ENCODE peak calls at places on chromosomes 7 and 10, in seven cellular contexts. K, D, G, V, O, J and R are unnamed samples.

GRCh38 chr7:91266931-91267557 is 2.8 kb downstream of the FZD1 start:
- DNase-seq in D (no peak), O (no peak), V (no peak), G (no peak), K (no peak), J (no peak), R (no peak)

GRCh38 chr7:137943132-137943551 is 58.7 kb downstream of the CREB3L2 start:
- DNase-seq in V (peak; percentile 79), D (no peak), G (no peak), K (no peak), O (peak; percentile 76), J (no peak), R (peak; percentile 69)

GRCh38 chr10:11609492-11610093 is 1.9 kb downstream of the USP6NL start:
- DNase-seq in K (no peak), V (no peak), O (no peak), J (no peak), D (no peak), G (no peak), R (no peak)

GRCh38 chr10:95519132-95519487 is 42.1 kb downstream of the SORBS1 start:
- DNase-seq in G (no peak), K (no peak), O (no peak), J (no peak), D (no peak), V (no peak), R (no peak)

GRCh38 chr10:79275431-79275851 is 71.8 kb upstream of the PPIF start:
- DNase-seq in D (no peak), K (no peak), V (no peak), J (no peak), G (no peak), O (peak; percentile 83), R (peak; percentile 64)

GRCh38 chr10:125482637-125483036 is 200.3 kb downstream of the TEX36 start:
- DNase-seq in V (no peak), K (no peak), O (no peak), J (no peak), D (no peak), G (no peak), R (no peak)

GRCh38 chr10:75146780-75147179 is 35.3 kb downstream of the SAMD8 start:
- DNase-seq in D (no peak), K (no peak), O (no peak), G (no peak), J (no peak), V (no peak), R (no peak)

GRCh38 chr7:118870187-118870586 is 645.7 kb downstream of the ANKRD7 start:
- DNase-seq in G (no peak), D (peak; percentile 4), K (peak; percentile 28), O (no peak), V (no peak), J (no peak), R (no peak)

GRCh38 chr7:94335586-94335985 is 59.1 kb upstream of the COL1A2 start:
- DNase-seq in G (no peak), D (no peak), K (peak; percentile 50), V (no peak), O (no peak), J (no peak), R (no peak)

GRCh38 chr7:45921699-45922519 is 837 bp upstream of the IGFBP3 start:
- DNase-seq in D (peak; percentile 84), J (no peak), V (peak; percentile 78), G (no peak), O (peak; percentile 83), K (peak; percentile 74), R (peak; percentile 62)

GRCh38 chr10:12940791-12941190 is 60.7 kb downstream of the CCDC3 start:
- DNase-seq in J (no peak), G (peak; percentile 22), V (no peak), D (no peak), K (no peak), O (no peak), R (no peak)

GRCh38 chr7:443279-443833 is 76.3 kb downstream of the PDGFA start:
- DNase-seq in V (no peak), K (no peak), D (no peak), G (no peak), O (no peak), J (no peak), R (no peak)

GRCh38 chr10:72593963-72594362 is 31.9 kb downstream of the MICU1 start:
- DNase-seq in D (no peak), V (no peak), K (no peak), O (no peak), G (no peak), J (no peak), R (no peak)

GRCh38 chr10:1736180-1736971 is 949 bp downstream of the ADARB2 start:
- DNase-seq in J (no peak), K (no peak), V (no peak), O (no peak), D (no peak), G (no peak), R (no peak)

GRCh38 chr10:84026821-84027257 is 112.5 kb upstream of the GHITM start:
- DNase-seq in O (no peak), D (peak; percentile 52), V (peak; percentile 33), J (no peak), G (no peak), K (peak; percentile 35), R (no peak)

GRCh38 chr7:125934539-125934938 is 1004.9 kb upstream of the POT1 start:
- DNase-seq in D (no peak), G (no peak), V (no peak), O (no peak), J (no peak), K (no peak), R (no peak)

GRCh38 chr7:88586219-88586618 is 173.3 kb upstream of the ZNF804B start:
- DNase-seq in D (no peak), O (no peak), J (no peak), G (no peak), V (no peak), K (no peak), R (no peak)

GRCh38 chr7:158765020-158765419 is 60.4 kb upstream of the NCAPG2 start:
- DNase-seq in O (no peak), K (no peak), G (no peak), J (no peak), V (no peak), D (no peak), R (no peak)
- H3K36me3 ChIP-seq in O (peaks cover 39% of the 10 kb centered on the region), K (no peaks in the 10 kb centered on the region), G (no peaks in the 10 kb centered on the region), J (peaks cover 13% of the 10 kb centered on the region), V (peaks cover 5% of the 10 kb centered on the region), D (peaks cover 34% of the 10 kb centered on the region), R (peaks cover 54% of the 10 kb centered on the region)

GRCh38 chr7:149473251-149473650 is 12.4 kb upstream of the ZNF777 start:
- DNase-seq in O (no peak), J (no peak), V (no peak), G (peak; percentile 76), D (no peak), K (no peak), R (no peak)
- H3K36me3 ChIP-seq in O (peaks cover 53% of the 10 kb centered on the region), J (peaks cover 34% of the 10 kb centered on the region), V (no peaks in the 10 kb centered on the region), G (no peaks in the 10 kb centered on the region), D (peaks cover 70% of the 10 kb centered on the region), K (peaks cover 39% of the 10 kb centered on the region), R (peaks cover 54% of the 10 kb centered on the region)

DNA sequence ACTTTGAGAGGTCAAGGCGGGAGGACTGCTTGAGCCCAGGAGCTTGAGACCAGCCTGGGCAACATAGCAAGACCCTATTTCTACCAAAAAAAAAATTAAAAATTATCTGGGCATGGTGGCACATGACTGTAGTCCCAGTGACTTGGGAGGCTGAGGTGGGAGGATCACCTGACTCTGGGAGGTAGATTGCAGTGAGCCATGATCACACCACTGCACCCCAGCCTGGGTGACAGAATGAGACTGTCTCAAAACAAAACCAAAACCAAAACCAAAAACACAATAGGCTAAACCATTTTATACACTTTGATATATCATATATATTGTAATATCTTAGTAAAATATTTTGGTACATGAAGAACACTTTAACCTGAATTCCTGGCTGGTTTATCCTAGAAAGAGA is 101.6 kb downstream of the RAPGEF5 start:
- DNase-seq in O (no peak), K (no peak), V (no peak), J (no peak), G (no peak), D (no peak), R (no peak)
- H3K36me3 ChIP-seq in O (no peaks in the 10 kb centered on the region), K (no peaks in the 10 kb centered on the region), V (no peaks in the 10 kb centered on the region), J (no peaks in the 10 kb centered on the region), G (no peaks in the 10 kb centered on the region), D (no peaks in the 10 kb centered on the region), R (no peaks in the 10 kb centered on the region)

DNA sequence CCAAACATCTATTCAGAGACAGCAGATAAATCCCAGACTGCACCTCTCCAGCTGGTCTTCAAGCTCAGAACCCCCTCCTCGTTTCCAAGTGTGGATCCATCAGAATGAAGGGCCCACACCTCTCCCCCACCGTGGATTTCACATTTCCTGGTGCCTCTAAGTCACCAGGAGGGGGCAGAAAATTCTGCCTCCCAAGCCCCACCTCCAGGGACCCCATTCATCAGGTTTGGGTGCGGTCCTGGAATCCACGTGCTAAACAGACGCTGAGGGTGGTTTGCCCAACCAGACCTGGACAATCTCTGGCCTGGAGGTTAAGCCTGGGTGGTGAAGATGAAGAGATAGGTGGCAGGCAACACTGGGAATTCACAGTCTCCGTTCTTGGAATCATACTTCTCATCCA is 92.4 kb downstream of the WDR11 start:
- DNase-seq in G (peak; percentile 76), D (no peak), K (no peak), J (no peak), O (no peak), V (no peak), R (no peak)
- H3K36me3 ChIP-seq in G (no peaks in the 10 kb centered on the region), D (no peaks in the 10 kb centered on the region), K (no peaks in the 10 kb centered on the region), J (no peaks in the 10 kb centered on the region), O (no peaks in the 10 kb centered on the region), V (no peaks in the 10 kb centered on the region), R (no peaks in the 10 kb centered on the region)

DNA sequence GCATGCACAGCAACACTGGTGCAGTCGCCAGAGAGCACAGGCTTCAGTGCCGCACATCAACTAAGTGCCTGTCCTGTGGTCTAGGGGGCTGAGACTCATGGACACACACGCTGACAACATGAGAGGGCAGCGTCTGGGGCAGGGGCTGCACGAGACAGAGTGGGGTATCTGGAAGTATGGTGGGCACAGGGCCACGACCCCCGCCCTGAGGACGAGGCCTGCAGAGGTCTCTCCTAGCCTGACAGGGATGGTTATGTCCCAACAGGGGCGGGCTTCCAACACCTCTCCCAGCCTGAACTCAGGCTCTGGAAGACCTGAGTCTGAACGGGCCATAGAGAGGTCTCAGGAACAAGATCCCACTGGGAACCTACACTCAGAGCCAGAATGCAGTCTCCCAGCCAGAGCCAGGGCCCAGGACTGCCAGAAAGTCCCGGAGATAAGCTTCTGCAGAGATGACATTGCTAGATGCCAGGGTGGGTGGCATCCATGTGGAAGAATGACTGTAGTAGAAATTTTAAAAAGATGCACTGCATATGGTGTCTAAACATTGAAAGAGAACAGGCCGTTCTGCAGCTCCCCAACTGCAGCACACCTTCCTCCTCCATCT is 86.5 kb downstream of the TNS3 start:
- DNase-seq in D (no peak), J (no peak), O (no peak), G (no peak), V (no peak), K (no peak), R (no peak)
- H3K36me3 ChIP-seq in D (no peaks in the 10 kb centered on the region), J (peaks cover 29% of the 10 kb centered on the region), O (no peaks in the 10 kb centered on the region), G (no peaks in the 10 kb centered on the region), V (no peaks in the 10 kb centered on the region), K (no peaks in the 10 kb centered on the region), R (no peaks in the 10 kb centered on the region)